ENCODE peak calls at places on chromosomes 16 and 17, in eight cellular contexts. A is stomach, W is fibroblast of lung, T is GM06990, V is cardiac muscle cell, H is AG04450, C is HCT116, U is Peyer's patch. E is an unnamed sample.

GRCh38 chr16:10923650-10924214 is 18.5 kb downstream of the DEXI start:
- DNase-seq in A (peak), W (no peak), T (no peak), V (no peak), H (no peak), C (no peak), U (no peak), E (no peak)

GRCh38 chr17:9825751-9826150 is at the start of gene GLP2R:
- DNase-seq in A (no peak), W (no peak), T (no peak), V (no peak), H (no peak), C (no peak), U (no peak), E (no peak)

GRCh38 chr16:89489731-89490385 is 503 bp downstream of the ANKRD11 start:
- DNase-seq in A (no peak), W (no peak), T (no peak), V (no peak), H (no peak), C (no peak), U (no peak), E (no peak)

GRCh38 chr17:34291721-34292348 is 6.3 kb downstream of the CCL11 start:
- DNase-seq in A (no peak), W (no peak), T (no peak), V (no peak), H (no peak), C (no peak), U (no peak), E (peak)

GRCh38 chr17:67746704-67747571 is 29.2 kb downstream of the NOL11 start:
- DNase-seq in A (no peak), W (no peak), T (no peak), V (no peak), H (no peak), C (no peak), U (no peak), E (no peak)

GRCh38 chr17:72122668-72123495 is 2.1 kb downstream of the SOX9 start:
- DNase-seq in A (peak), W (peak), T (peak), V (peak), H (no peak), C (no peak), U (no peak), E (peak)

GRCh38 chr16:22318690-22319358 is 21.6 kb downstream of the POLR3E start:
- DNase-seq in A (peak), W (peak), T (no peak), V (no peak), H (no peak), C (no peak), U (peak), E (peak)

GRCh38 chr17:4125552-4125951 is 17.3 kb downstream of the ZZEF1 start:
- DNase-seq in A (no peak), W (no peak), T (no peak), V (no peak), H (no peak), C (no peak), U (no peak), E (no peak)

GRCh38 chr17:44642861-44643260 is 13.4 kb upstream of the MEIOC start:
- DNase-seq in A (no peak), W (no peak), T (no peak), V (no peak), H (no peak), C (no peak), U (no peak), E (no peak)

GRCh38 chr17:61000911-61001310 is 323.3 kb downstream of the BCAS3 start:
- DNase-seq in A (no peak), W (peak), T (no peak), V (peak), H (peak), C (no peak), U (no peak), E (peak)

GRCh38 chr17:73404246-73404645 is 92.4 kb upstream of the CDC42EP4 start:
- DNase-seq in A (no peak), W (no peak), T (no peak), V (no peak), H (no peak), C (no peak), U (no peak), E (no peak)

GRCh38 chr17:73192219-73192893 is 499 bp upstream of the COG1 start:
- DNase-seq in A (peak), W (peak), T (peak), V (peak), H (peak), C (peak), U (peak), E (peak)

GRCh38 chr17:35372846-35373531 is 432 bp downstream of the SLFN11 start:
- DNase-seq in A (peak), W (peak), T (peak), V (no peak), H (no peak), C (no peak), U (peak), E (peak)

GRCh38 chr16:19093631-19094541 is 19.9 kb upstream of the ITPRIPL2 start:
- DNase-seq in A (no peak), W (no peak), T (no peak), V (no peak), H (no peak), C (no peak), U (no peak), E (no peak)

GRCh38 chr16:49875812-49876715 is 20.2 kb upstream of the ZNF423 start:
- DNase-seq in A (no peak), W (no peak), T (no peak), V (no peak), H (no peak), C (no peak), U (no peak), E (no peak)

GRCh38 chr16:13883881-13884280 is 36.1 kb upstream of the ERCC4 start:
- DNase-seq in A (no peak), W (no peak), T (no peak), V (no peak), H (no peak), C (no peak), U (no peak), E (no peak)

DNA sequence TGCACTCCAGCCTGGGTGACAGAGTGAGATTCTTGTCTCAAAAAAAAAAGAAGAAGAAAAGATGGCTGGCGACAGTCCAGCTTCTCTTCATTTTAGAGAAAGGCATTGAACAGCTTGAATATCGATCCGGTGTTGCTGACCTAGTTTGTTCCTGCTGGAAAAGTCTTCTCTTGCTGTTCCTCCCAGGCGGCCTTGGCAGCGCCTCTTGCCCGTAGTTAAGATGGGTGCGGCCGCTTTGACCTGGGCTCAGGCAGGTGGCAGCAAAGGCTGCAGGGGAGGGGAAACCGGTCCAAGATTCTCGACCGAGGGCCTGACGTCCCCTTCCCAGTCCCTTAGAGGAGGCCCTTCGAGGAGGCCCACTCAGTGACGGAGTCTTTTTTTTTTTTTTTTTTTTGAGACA is 3.8 kb upstream of the ZNF764 start:
- DNase-seq in A (no peak), W (no peak), T (no peak), V (no peak), H (no peak), C (no peak), U (no peak), E (no peak)
- H3K4me3 ChIP-seq in A (peak), W (no peak), T (no peak), V (no peak), H (no peak), C (no peak), U (peak), E (no peak)

GRCh38 chr17:65205655-65206054 is 68.5 kb downstream of the RGS9 start:
- DNase-seq in A (no peak), W (no peak), T (no peak), V (no peak), H (no peak), C (no peak), U (no peak), E (no peak)

GRCh38 chr17:65204001-65204400 is 66.8 kb downstream of the RGS9 start:
- DNase-seq in A (no peak), W (no peak), T (no peak), V (no peak), H (no peak), C (no peak), U (no peak), E (no peak)

GRCh38 chr17:65202833-65203571 is 65.8 kb downstream of the RGS9 start:
- DNase-seq in A (no peak), W (no peak), T (no peak), V (no peak), H (no peak), C (no peak), U (no peak), E (no peak)

GRCh38 chr17:65208753-65209152 is 71.6 kb downstream of the RGS9 start:
- DNase-seq in A (no peak), W (no peak), T (no peak), V (no peak), H (no peak), C (no peak), U (no peak), E (no peak)
- H3K4me3 ChIP-seq in A (no peak), W (no peak), T (no peak), V (no peak), H (no peak), C (no peak), U (no peak), E (no peak)

GRCh38 chr17:32445976-32446375 is 1.7 kb downstream of the PSMD11 start:
- DNase-seq in A (no peak), W (peak), T (no peak), V (no peak), H (no peak), C (no peak), U (no peak), E (peak)
- H3K4me3 ChIP-seq in A (peak), W (peak), T (peak), V (peak), H (peak), C (peak), U (no peak), E (peak)

GRCh38 chr17:69478916-69479315 is 64.4 kb downstream of the MAP2K6 start:
- DNase-seq in A (no peak), W (no peak), T (no peak), V (no peak), H (no peak), C (no peak), U (no peak), E (peak)
- H3K4me3 ChIP-seq in A (no peak), W (no peak), T (no peak), V (no peak), H (no peak), C (no peak), U (no peak), E (no peak)

GRCh38 chr17:82372591-82373452 is 1.3 kb downstream of the UTS2R start:
- DNase-seq in A (no peak), W (no peak), T (no peak), V (no peak), H (no peak), C (no peak), U (no peak), E (no peak)
- H3K4me3 ChIP-seq in A (peak), W (no peak), T (no peak), V (peak), H (no peak), C (no peak), U (no peak), E (no peak)

GRCh38 chr16:77787452-77787851 is 912 bp upstream of the VAT1L start:
- DNase-seq in A (no peak), W (no peak), T (no peak), V (no peak), H (no peak), C (no peak), U (no peak), E (no peak)

GRCh38 chr16:77789085-77789611 is 784 bp downstream of the VAT1L start:
- DNase-seq in A (no peak), W (no peak), T (no peak), V (peak), H (no peak), C (no peak), U (no peak), E (no peak)

GRCh38 chr16:77788196-77789084 is at the start of gene VAT1L:
- DNase-seq in A (no peak), W (peak), T (peak), V (peak), H (no peak), C (no peak), U (no peak), E (no peak)

GRCh38 chr16:77790964-77791363 is 2.6 kb downstream of the VAT1L start:
- DNase-seq in A (no peak), W (no peak), T (no peak), V (no peak), H (no peak), C (no peak), U (no peak), E (no peak)

DNA sequence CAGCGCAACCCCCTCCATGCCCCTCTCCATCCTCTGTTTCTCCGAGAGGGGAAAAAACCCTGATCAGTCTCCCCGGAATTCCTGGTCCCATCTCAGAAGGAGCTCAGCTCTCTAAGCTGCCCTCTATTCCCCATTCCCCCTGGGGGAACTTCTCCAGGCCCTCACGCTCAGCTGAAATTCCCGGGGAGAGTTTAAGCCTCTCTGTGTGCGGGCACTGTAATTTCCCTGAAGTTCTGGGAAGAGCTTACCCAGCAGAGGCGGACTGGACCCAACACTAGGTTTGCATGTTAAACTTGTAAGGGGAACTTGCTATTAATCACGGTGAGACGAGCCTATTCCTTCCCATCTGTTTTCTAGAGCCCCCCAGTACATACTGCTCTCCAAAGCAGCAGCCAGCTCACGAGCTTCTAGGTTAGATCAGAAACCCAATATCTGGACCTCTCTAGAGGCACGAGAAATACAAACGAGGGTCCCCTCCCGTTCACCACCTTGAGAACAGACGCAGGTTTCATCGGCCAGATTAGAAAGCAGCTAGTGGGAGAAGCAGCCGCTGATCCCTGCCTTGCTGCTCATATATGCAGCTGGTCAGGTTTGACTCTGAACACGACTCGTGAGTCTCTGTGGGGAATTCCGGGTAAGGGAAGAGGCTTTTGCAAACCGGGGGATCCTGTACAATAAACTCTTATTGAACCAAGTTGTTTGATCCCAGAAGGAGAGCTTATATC is 1.4 kb downstream of the VAT1L start:
- DNase-seq in A (no peak), W (no peak), T (no peak), V (no peak), H (no peak), C (no peak), U (no peak), E (no peak)
- H3K4me3 ChIP-seq in A (no peak), W (peak), T (no peak), V (no peak), H (peak), C (no peak), U (peak), E (no peak)

GRCh38 chr17:1977583-1978395 is 47.3 kb downstream of the RTN4RL1 start:
- DNase-seq in A (no peak), W (no peak), T (no peak), V (peak), H (no peak), C (no peak), U (no peak), E (no peak)
- H3K4me3 ChIP-seq in A (no peak), W (no peak), T (no peak), V (no peak), H (no peak), C (no peak), U (no peak), E (no peak)